ENCODE peak calls at places on chromosomes 6 and 20, in four cellular contexts. M is K562, V is fibroblast of mammary gland, Y is GM10248. N is an unnamed sample.

GRCh38 chr6:109503327-109504224 is 20.6 kb upstream of the ZBTB24 start:
- DNase-seq in V (no peak), Y (no peak), M (no peak), N (no peak)

GRCh38 chr6:24827162-24827561 is 28.4 kb upstream of the ARMH2 start:
- DNase-seq in M (no peak), Y (no peak), V (no peak), N (peak)

GRCh38 chr6:123715243-123715863 is 78.6 kb upstream of the TRDN start:
- DNase-seq in M (no peak), V (peak), Y (peak), N (peak)

GRCh38 chr20:10652660-10653191 is 21.1 kb downstream of the JAG1 start:
- DNase-seq in V (no peak), M (no peak), Y (no peak), N (no peak)

GRCh38 chr6:31752739-31753319 is 9.6 kb upstream of the SAPCD1 start:
- DNase-seq in M (no peak), V (peak), Y (no peak), N (no peak)

GRCh38 chr6:116144590-116144989 is 18.7 kb upstream of the COL10A1 start:
- DNase-seq in V (peak), M (no peak), Y (no peak), N (peak)

GRCh38 chr6:56955171-56956155 is 556 bp downstream of the BEND6 start:
- DNase-seq in Y (peak), M (peak), V (peak), N (peak)

GRCh38 chr20:62011938-62012534 is 53.6 kb downstream of the TAF4 start:
- DNase-seq in Y (no peak), M (no peak), V (no peak), N (no peak)

GRCh38 chr6:5482619-5483018 is 221.3 kb downstream of the FARS2 start:
- DNase-seq in V (no peak), M (no peak), Y (no peak), N (no peak)

GRCh38 chr6:136439514-136440186 is 110.6 kb downstream of the MAP7 start:
- DNase-seq in Y (no peak), V (no peak), M (no peak), N (no peak)

GRCh38 chr6:129638055-129639019 is 71.6 kb downstream of the ARHGAP18 start:
- DNase-seq in V (no peak), M (no peak), Y (no peak), N (no peak)

GRCh38 chr6:6890400-6890858 is 217.3 kb upstream of the RREB1 start:
- DNase-seq in V (peak), Y (no peak), M (peak), N (peak)

GRCh38 chr6:168188974-168189678 is 110.1 kb upstream of the FRMD1 start:
- DNase-seq in V (no peak), M (no peak), Y (no peak), N (no peak)

GRCh38 chr20:63083831-63084562 is 77.2 kb upstream of the BHLHE23 start:
- DNase-seq in M (no peak), Y (no peak), V (no peak), N (peak)

GRCh38 chr6:56911847-56912246 is 43.1 kb upstream of the BEND6 start:
- DNase-seq in Y (no peak), M (no peak), V (peak), N (no peak)

GRCh38 chr20:24102749-24103148 is 114.2 kb upstream of the GGTLC1 start:
- DNase-seq in Y (no peak), V (no peak), M (no peak), N (no peak)

GRCh38 chr20:62675156-62675871 is 33.0 kb downstream of the SLCO4A1 start:
- DNase-seq in Y (no peak), V (peak), M (no peak), N (no peak)

GRCh38 chr6:125816828-125817280 is 26.1 kb downstream of the NCOA7 start:
- DNase-seq in V (peak), M (no peak), Y (no peak), N (no peak)

GRCh38 chr20:56630086-56630493 is 984 bp downstream of the TFAP2C start:
- DNase-seq in M (peak), Y (peak), V (peak), N (peak)
- TF ChIP-seq CTCF in M (peak), Y (no peak), V (peak), N (no peak)

GRCh38 chr6:157078326-157078725 is 245.0 kb downstream of the TMEM242 start:
- DNase-seq in V (no peak), M (no peak), Y (no peak), N (no peak)

GRCh38 chr6:157083343-157083742 is 240.0 kb downstream of the TMEM242 start:
- DNase-seq in M (no peak), Y (no peak), V (no peak), N (no peak)

GRCh38 chr6:157079774-157080173 is 243.5 kb downstream of the TMEM242 start:
- DNase-seq in M (no peak), V (no peak), Y (no peak), N (no peak)

GRCh38 chr6:157079277-157079676 is 244.0 kb downstream of the TMEM242 start:
- DNase-seq in Y (no peak), M (no peak), V (no peak), N (no peak)

GRCh38 chr6:157080986-157081391 is 242.3 kb downstream of the TMEM242 start:
- DNase-seq in M (no peak), Y (no peak), V (no peak), N (no peak)
- TF ChIP-seq CTCF in M (no peak), Y (no peak), V (no peak), N (no peak)

GRCh38 chr6:27604986-27605385 is 132.1 kb upstream of the ZNF184 start:
- DNase-seq in M (peak), V (peak), Y (peak), N (no peak)

GRCh38 chr6:27611451-27611850 is 138.5 kb upstream of the ZNF184 start:
- DNase-seq in Y (no peak), V (no peak), M (no peak), N (no peak)

GRCh38 chr6:27605401-27606342 is 132.8 kb upstream of the ZNF184 start:
- DNase-seq in V (peak), M (peak), Y (peak), N (peak)

GRCh38 chr6:27608916-27609883 is 136.3 kb upstream of the ZNF184 start:
- DNase-seq in M (peak), V (peak), Y (peak), N (peak)
- TF ChIP-seq CTCF in M (peak), V (peak), Y (peak), N (peak)

GRCh38 chr6:74505391-74505790 is 700.5 kb downstream of the COL12A1 start:
- DNase-seq in Y (no peak), V (no peak), M (no peak), N (no peak)
- TF ChIP-seq CTCF in Y (no peak), V (no peak), M (no peak), N (no peak)

GRCh38 chr6:108175592-108176279 is 9.9 kb downstream of the NR2E1 start:
- DNase-seq in V (no peak), M (no peak), Y (no peak), N (peak)
- TF ChIP-seq CTCF in V (no peak), M (peak), Y (no peak), N (peak)

DNA sequence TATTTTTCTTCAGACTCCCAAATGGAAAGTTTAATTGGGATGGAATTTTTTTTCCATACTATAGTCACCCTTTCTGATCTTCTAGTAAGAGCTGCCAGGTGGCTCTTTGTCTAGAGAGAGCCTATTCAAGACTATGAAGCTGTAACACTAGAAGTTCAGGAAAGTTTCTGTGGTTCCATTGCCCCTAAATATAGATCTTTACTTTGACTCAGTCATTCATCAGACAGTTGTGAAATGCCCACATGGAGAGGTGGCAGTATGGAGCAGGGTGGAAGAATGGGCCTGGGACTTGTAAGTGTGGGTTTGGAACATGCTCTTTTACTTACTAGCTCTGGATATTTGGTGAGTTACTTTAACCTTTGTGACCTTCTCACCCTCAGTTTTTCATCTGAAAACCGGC is 87.8 kb downstream of the CTNNBL1 start:
- DNase-seq in V (peak), M (no peak), Y (no peak), N (no peak)
- TF ChIP-seq CTCF in V (no peak), M (no peak), Y (no peak), N (no peak)

GRCh38 chr6:53359088-53359842 is 10.5 kb upstream of the ELOVL5 start:
- DNase-seq in V (peak), M (peak), Y (peak), N (peak)
- TF ChIP-seq CTCF in V (no peak), M (no peak), Y (no peak), N (no peak)

GRCh38 chr6:118801257-118801656 is 92.7 kb upstream of the ASF1A start:
- DNase-seq in M (no peak), Y (no peak), V (no peak), N (no peak)

GRCh38 chr6:118800394-118801071 is 93.4 kb upstream of the ASF1A start:
- DNase-seq in M (peak), V (peak), Y (peak), N (peak)

GRCh38 chr6:118808794-118809668 is 84.9 kb upstream of the ASF1A start:
- DNase-seq in M (no peak), Y (no peak), V (no peak), N (no peak)

GRCh38 chr6:118799826-118800225 is 94.1 kb upstream of the ASF1A start:
- DNase-seq in Y (no peak), M (no peak), V (no peak), N (no peak)

GRCh38 chr6:118804091-118804490 is 89.9 kb upstream of the ASF1A start:
- DNase-seq in Y (no peak), V (no peak), M (no peak), N (no peak)
- TF ChIP-seq CTCF in Y (no peak), V (no peak), M (no peak), N (no peak)